ENCODE peak calls at places on chromosomes 12 and 14, in six cellular contexts. Z is tibial nerve, G is right lobe of liver, W is uterus, M is right atrium auricular region, D is heart right ventricle. K is an unnamed sample. For H3K4me1, the result is how much of the 10 kb centered on the place peaks cover.

GRCh38 chr14:59199614-59200013 is 11.1 kb downstream of the DAAM1 start:
- DNase-seq in Z (no peak), G (no peak), W (no peak), M (no peak), D (no peak), K (no peak)

GRCh38 chr14:97267509-97267908 is 470.3 kb downstream of the VRK1 start:
- DNase-seq in Z (no peak), G (no peak), W (no peak), M (no peak), D (no peak), K (no peak)

GRCh38 chr14:20811994-20812393 is 9.3 kb upstream of the RNASE1 start:
- DNase-seq in Z (no peak), G (no peak), W (no peak), M (no peak), D (no peak), K (no peak)

GRCh38 chr14:65866906-65867305 is 454.4 kb downstream of the FUT8 start:
- DNase-seq in Z (no peak), G (no peak), W (no peak), M (no peak), D (no peak), K (no peak)

GRCh38 chr12:123559468-123559867 is 24.9 kb upstream of the TMED2 start:
- DNase-seq in Z (no peak), G (no peak), W (no peak), M (no peak), D (no peak), K (no peak)

GRCh38 chr14:72301352-72301751 is 369.1 kb downstream of the RGS6 start:
- DNase-seq in Z (no peak), G (no peak), W (no peak), M (no peak), D (no peak), K (no peak)

GRCh38 chr12:121190523-121191031 is 19.4 kb upstream of the P2RX4 start:
- DNase-seq in Z (no peak), G (no peak), W (no peak), M (no peak), D (no peak), K (no peak)

GRCh38 chr12:130195776-130196175 is 33.5 kb downstream of the FZD10 start:
- DNase-seq in Z (no peak), G (no peak), W (no peak), M (peak), D (no peak), K (no peak)

GRCh38 chr12:61355105-61355504 is 905.1 kb upstream of the USP15 start:
- DNase-seq in Z (no peak), G (no peak), W (no peak), M (no peak), D (no peak), K (no peak)

GRCh38 chr14:23539209-23539866 is 12.2 kb downstream of the ZFHX2 start:
- DNase-seq in Z (no peak), G (no peak), W (no peak), M (no peak), D (no peak), K (no peak)

GRCh38 chr14:24277606-24278321 is 6.4 kb upstream of the RABGGTA start:
- DNase-seq in Z (no peak), G (no peak), W (no peak), M (no peak), D (no peak), K (no peak)

GRCh38 chr14:93980464-93981201 is 4.3 kb upstream of the ASB2 start:
- DNase-seq in Z (no peak), G (no peak), W (peak), M (peak), D (peak), K (no peak)

GRCh38 chr14:75981426-75981825 is 369 bp downstream of the TGFB3 start:
- DNase-seq in Z (no peak), G (no peak), W (peak), M (no peak), D (no peak), K (no peak)

GRCh38 chr14:100988956-100989355 is 85.4 kb upstream of the RTL1 start:
- DNase-seq in Z (no peak), G (no peak), W (no peak), M (no peak), D (no peak), K (no peak)

GRCh38 chr14:60327447-60328331 is 78.7 kb downstream of the PPM1A start:
- DNase-seq in Z (no peak), G (no peak), W (no peak), M (no peak), D (peak), K (no peak)
- TF ChIP-seq CTCF in Z (no peak), G (no peak), W (no peak), M (peak), D (no peak), K (no peak)

GRCh38 chr12:2387051-2387834 is 334.5 kb downstream of the CACNA1C start:
- DNase-seq in Z (no peak), G (no peak), W (no peak), M (no peak), D (no peak), K (no peak)
- H3K4me1 ChIP-seq in Z (under half), G (under half), W (under half), M (half or more), D (under half), K (under half)

DNA sequence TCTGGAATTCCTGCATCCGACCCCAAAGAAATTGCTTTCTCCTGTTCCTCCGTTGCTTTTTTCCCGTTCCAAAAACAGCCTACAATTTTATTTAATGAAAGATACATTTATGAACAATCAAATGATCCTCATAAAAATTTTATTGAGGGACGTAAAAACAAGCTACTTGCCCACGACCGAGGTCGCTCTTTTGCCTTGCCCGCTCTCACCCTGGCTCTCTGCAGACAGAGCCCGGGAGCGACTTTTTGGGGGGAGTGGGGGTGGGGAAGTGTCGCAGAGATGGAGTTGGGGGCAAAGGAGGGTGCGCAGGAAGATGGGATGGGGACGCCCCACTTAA is 1.1 kb upstream of the HOXC9 start:
- DNase-seq in Z (no peak), G (no peak), W (no peak), M (no peak), D (no peak), K (no peak)
- H3K4me3 ChIP-seq in Z (peak), G (no peak), W (no peak), M (no peak), D (no peak), K (peak)

DNA sequence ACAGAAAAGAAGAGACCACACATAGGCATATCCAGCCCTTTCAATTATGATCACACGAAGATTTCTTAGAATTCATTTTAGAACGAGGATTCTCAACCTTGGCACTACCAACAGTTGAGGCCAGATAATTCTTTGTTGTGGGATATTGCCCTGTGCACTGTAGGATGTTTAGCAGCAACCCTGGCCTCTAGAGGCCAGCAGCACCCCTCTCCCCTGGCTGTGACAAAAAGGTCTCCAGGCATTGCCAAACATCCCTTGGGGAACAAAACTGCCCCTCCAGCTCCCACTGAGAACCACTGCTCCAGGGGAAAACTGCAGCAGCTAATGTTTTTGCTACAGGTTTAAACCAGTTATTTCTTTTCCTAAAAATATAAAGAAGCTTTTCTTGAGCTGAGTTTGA is 7.1 kb downstream of the NT5DC3 start:
- DNase-seq in Z (no peak), G (no peak), W (no peak), M (no peak), D (no peak), K (no peak)
- TF ChIP-seq CTCF in Z (no peak), G (no peak), W (no peak), M (no peak), D (no peak), K (no peak)

GRCh38 chr14:22475381-22475780 is 113.6 kb downstream of the DAD1 start:
- DNase-seq in Z (no peak), G (no peak), W (no peak), M (no peak), D (no peak), K (no peak)

GRCh38 chr14:22478247-22478646 is 110.8 kb downstream of the DAD1 start:
- DNase-seq in Z (no peak), G (no peak), W (no peak), M (no peak), D (no peak), K (no peak)

GRCh38 chr14:22476005-22476751 is 112.8 kb downstream of the DAD1 start:
- DNase-seq in Z (no peak), G (no peak), W (no peak), M (no peak), D (no peak), K (no peak)

GRCh38 chr14:22477569-22478194 is 111.3 kb downstream of the DAD1 start:
- DNase-seq in Z (no peak), G (no peak), W (no peak), M (no peak), D (no peak), K (no peak)

GRCh38 chr14:22476882-22477281 is 112.1 kb downstream of the DAD1 start:
- DNase-seq in Z (no peak), G (no peak), W (no peak), M (no peak), D (no peak), K (no peak)
- H3K4me1 ChIP-seq in Z (under half), G (under half), W (under half), M (half or more), D (half or more), K (under half)

DNA sequence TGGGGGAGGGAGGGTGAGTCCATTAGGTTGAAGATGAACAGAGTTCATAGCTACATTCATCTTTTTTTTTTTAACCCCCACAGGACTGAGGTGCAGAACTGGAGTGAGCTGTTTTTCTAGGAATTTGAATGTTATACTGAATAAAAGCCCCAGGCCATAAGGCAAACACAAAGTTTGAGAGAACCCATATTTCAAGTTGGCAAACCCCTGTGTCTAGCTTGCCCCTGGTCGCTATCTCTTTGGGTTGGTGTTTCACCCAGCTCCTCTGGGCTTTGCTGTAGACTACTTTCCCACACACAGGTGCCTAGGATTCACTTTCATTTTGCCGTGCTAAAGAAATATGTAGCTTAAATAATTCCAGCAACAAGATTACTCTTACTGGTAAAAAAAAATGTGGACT is 5.2 kb upstream of the LMO3 start:
- DNase-seq in Z (no peak), G (no peak), W (no peak), M (no peak), D (no peak), K (no peak)
- H3K4me3 ChIP-seq in Z (no peak), G (no peak), W (no peak), M (peak), D (no peak), K (no peak)

GRCh38 chr12:27123642-27124041 is 41.3 kb upstream of the C12orf71 start:
- DNase-seq in Z (no peak), G (no peak), W (no peak), M (no peak), D (no peak), K (no peak)
- TF ChIP-seq CTCF in Z (peak), G (peak), W (no peak), M (peak), D (no peak), K (no peak)

K was measured in breast epithelium.